ENCODE peak calls at places on chromosome 6, in six cellular contexts. G is A673, J is PC-3, Q is MM.1S, S is K562, D is hepatocyte. K is an unnamed sample.

GRCh38 chr6:49634080-49634810 is 2.4 kb downstream of the RHAG start:
- DNase-seq in G (no peak), J (peak; percentile 81), Q (no peak), S (no peak), D (no peak), K (no peak)

GRCh38 chr6:110746680-110747079 is 68.6 kb downstream of the CDK19 start:
- DNase-seq in G (no peak), J (no peak), Q (no peak), S (no peak), D (no peak), K (no peak)

GRCh38 chr6:112234596-112234995 is 19.8 kb downstream of the LAMA4 start:
- DNase-seq in G (no peak), J (no peak), Q (no peak), S (no peak), D (no peak), K (peak; percentile 80)

GRCh38 chr6:117352466-117353081 is 73.2 kb downstream of the ROS1 start:
- DNase-seq in G (peak; percentile 1), J (peak; percentile 68), Q (peak; percentile 32), S (no peak), D (peak; percentile 37), K (peak; percentile 27)

GRCh38 chr6:150091466-150091865 is 22.5 kb upstream of the ULBP3 start:
- DNase-seq in G (peak; percentile 67), J (no peak), Q (no peak), S (no peak), D (no peak), K (peak; percentile 38)

GRCh38 chr6:63529498-63529897 is 42.8 kb upstream of the LOC128125822 start:
- DNase-seq in G (no peak), J (peak; percentile 45), Q (no peak), S (no peak), D (no peak), K (peak; percentile 15)

GRCh38 chr6:113352029-113352801 is 504.9 kb upstream of the MARCKS start:
- DNase-seq in G (peak; percentile 26), J (peak; percentile 87), Q (no peak), S (no peak), D (peak; percentile 37), K (peak; percentile 69)

GRCh38 chr6:52293067-52293466 is 8.5 kb upstream of the MCM3 start:
- DNase-seq in G (no peak), J (no peak), Q (no peak), S (no peak), D (no peak), K (no peak)

GRCh38 chr6:83221886-83222479 is 28.8 kb downstream of the RWDD2A start:
- DNase-seq in G (peak; percentile 82), J (peak; percentile 57), Q (peak; percentile 42), S (peak; percentile 21), D (peak; percentile 72), K (peak; percentile 70)

GRCh38 chr6:1035419-1035818 is 276.5 kb upstream of the FOXQ1 start:
- DNase-seq in G (no peak), J (no peak), Q (no peak), S (no peak), D (no peak), K (peak; percentile 44)

GRCh38 chr6:106591111-106591825 is 38.0 kb downstream of the RTN4IP1 start:
- DNase-seq in G (no peak), J (peak; percentile 77), Q (no peak), S (no peak), D (no peak), K (peak; percentile 92)

GRCh38 chr6:166556336-166556735 is 30.1 kb downstream of the RAMACL start:
- DNase-seq in G (no peak), J (no peak), Q (no peak), S (no peak), D (no peak), K (no peak)

GRCh38 chr6:166556871-166557322 is 29.6 kb downstream of the RAMACL start:
- DNase-seq in G (peak; percentile 57), J (peak; percentile 96), Q (no peak), S (no peak), D (no peak), K (peak; percentile 94)

GRCh38 chr6:166554316-166554715 is 32.2 kb downstream of the RAMACL start:
- DNase-seq in G (no peak), J (no peak), Q (no peak), S (no peak), D (no peak), K (no peak)

GRCh38 chr6:166553563-166554271 is 32.8 kb downstream of the RAMACL start:
- DNase-seq in G (no peak), J (peak; percentile 69), Q (no peak), S (no peak), D (no peak), K (peak; percentile 83)

DNA sequence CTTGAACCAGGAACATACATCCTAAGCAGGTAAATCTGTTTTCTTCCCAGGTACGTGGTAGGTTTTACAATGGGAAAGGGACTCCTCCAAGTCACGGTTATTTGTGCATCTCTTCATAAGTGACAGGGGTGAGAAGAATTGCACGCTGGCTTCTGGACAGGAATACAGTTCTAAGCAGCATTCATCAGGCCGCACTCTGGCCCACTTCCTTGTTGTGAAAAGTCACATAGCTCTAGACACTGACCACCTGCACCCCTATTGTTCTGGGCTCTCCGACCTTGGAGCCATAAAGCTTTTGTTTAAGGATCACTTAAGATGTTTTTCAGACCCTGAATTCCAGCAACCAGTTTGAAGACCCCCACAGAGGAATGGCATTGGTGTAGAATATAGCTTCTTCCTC is 31.4 kb downstream of the RAMACL start:
- DNase-seq in G (no peak), J (no peak), Q (no peak), S (no peak), D (no peak), K (no peak)
- H3K4me1 ChIP-seq in G (peaks cover 5% of the 10 kb centered on the region), J (peaks cover 43% of the 10 kb centered on the region), Q (no peaks in the 10 kb centered on the region), S (peaks cover 3% of the 10 kb centered on the region), D (peaks cover 5% of the 10 kb centered on the region), K (peaks cover 18% of the 10 kb centered on the region)

GRCh38 chr6:165988306-165988756 is 179.3 kb downstream of the TBXT start:
- DNase-seq in G (no peak), J (no peak), Q (no peak), S (no peak), D (no peak), K (no peak)
- TF ChIP-seq EZH2 in G (no peak), J (no peak), Q (no peak), S (no peak), D (no peak), K (no peak)

GRCh38 chr6:109034439-109035041 is 60.1 kb downstream of the SESN1 start:
- DNase-seq in G (no peak), J (no peak), Q (no peak), S (no peak), D (no peak), K (no peak)
- H3K4me1 ChIP-seq in G (no peaks in the 10 kb centered on the region), J (no peaks in the 10 kb centered on the region), Q (peaks cover 16% of the 10 kb centered on the region), S (no peaks in the 10 kb centered on the region), D (peaks cover 11% of the 10 kb centered on the region), K (no peaks in the 10 kb centered on the region)

DNA sequence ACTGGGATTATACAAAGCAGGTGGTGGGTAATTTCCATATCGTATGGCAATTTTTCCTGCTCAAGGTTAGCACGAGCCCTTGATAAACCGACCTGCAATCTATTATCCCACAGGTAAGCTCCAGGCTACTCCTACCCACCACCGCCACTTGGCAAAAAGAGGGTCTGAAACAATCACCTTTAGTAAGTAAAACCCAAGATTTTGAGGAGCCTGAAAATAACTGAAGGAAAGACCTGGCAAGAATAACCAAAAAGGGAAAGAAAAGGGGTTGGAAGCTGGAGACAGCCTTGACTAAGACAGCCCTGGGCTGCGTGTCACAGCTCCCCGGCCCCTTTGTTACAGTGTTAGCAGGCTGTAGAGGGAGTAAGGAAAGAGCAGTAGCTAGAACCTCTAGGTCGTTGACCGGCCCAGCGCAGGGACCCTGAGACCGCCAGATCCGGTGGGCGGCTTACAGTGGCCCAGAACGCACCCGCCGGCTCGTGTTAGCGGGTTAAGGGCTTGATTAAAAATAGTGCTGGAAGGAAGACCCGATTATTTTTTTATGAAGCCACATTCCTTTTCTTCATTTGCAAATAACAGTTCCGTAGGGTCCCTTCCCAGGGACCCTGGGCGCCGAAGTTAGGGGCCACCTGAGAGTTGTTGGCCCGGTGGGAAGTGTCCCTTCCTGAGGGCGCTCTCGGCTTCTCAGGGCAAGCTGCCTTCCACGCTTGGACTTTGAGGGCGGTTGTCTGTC is 30.5 kb downstream of the TFAP2B start:
- DNase-seq in G (no peak), J (no peak), Q (no peak), S (no peak), D (no peak), K (no peak)
- TF ChIP-seq EZH2 in G (no peak), J (no peak), Q (no peak), S (no peak), D (peak; percentile 87), K (no peak)

K was measured in fibroblast of lung.